ENCODE peak calls at places on chromosome X, in eight cellular contexts. F, A, C, L, V, Y, M and I are unnamed samples.

GRCh38 chrX:84186603-84187358 is 1.2 kb downstream of the RPS6KA6 start:
- DNase-seq in V (peak; percentile 24), Y (no peak), A (peak; percentile 6), L (no peak), F (no peak), M (no peak), C (peak; percentile 2), I (no peak)

GRCh38 chrX:10482708-10483107 is 137.7 kb downstream of the MID1 start:
- DNase-seq in L (no peak), M (no peak), A (no peak), C (no peak), Y (no peak), F (no peak), V (no peak), I (no peak)

GRCh38 chrX:86146102-86146501 is 2.1 kb upstream of the DACH2 start:
- DNase-seq in A (no peak), Y (no peak), F (no peak), V (no peak), C (no peak), L (no peak), M (no peak), I (no peak)

GRCh38 chrX:70433848-70434351 is 10.7 kb upstream of the DLG3 start:
- DNase-seq in V (peak; percentile 49), M (peak; percentile 76), A (peak; percentile 66), F (peak; percentile 90), C (peak; percentile 66), L (peak; percentile 86), Y (no peak), I (no peak)

GRCh38 chrX:71581210-71581609 is 3.0 kb downstream of the GCNA start:
- DNase-seq in V (no peak), A (no peak), C (no peak), L (no peak), Y (no peak), F (no peak), M (no peak), I (no peak)

GRCh38 chrX:52277666-52278065 is 91.2 kb upstream of the XAGE2 start:
- DNase-seq in C (no peak), L (no peak), Y (no peak), F (no peak), A (no peak), V (no peak), M (no peak), I (no peak)

GRCh38 chrX:69262036-69262905 is 97.0 kb upstream of the PJA1 start:
- DNase-seq in A (peak; percentile 27), F (no peak), L (no peak), Y (peak; percentile 1), C (no peak), M (no peak), V (peak; percentile 67), I (no peak)

GRCh38 chrX:13797512-13797911 is 19.4 kb downstream of the GPM6B start:
- DNase-seq in V (no peak), L (no peak), F (no peak), M (no peak), Y (no peak), C (no peak), A (no peak), I (no peak)

GRCh38 chrX:16012250-16012649 is 111.1 kb upstream of the GRPR start:
- DNase-seq in C (no peak), Y (no peak), F (no peak), A (no peak), V (no peak), M (no peak), L (no peak), I (no peak)

GRCh38 chrX:153593811-153594500 is 5.0 kb downstream of the CCNQ start:
- DNase-seq in V (no peak), C (no peak), M (no peak), A (no peak), Y (no peak), F (no peak), L (no peak), I (no peak)

GRCh38 chrX:139192386-139192961 is 338.1 kb upstream of the F9 start:
- DNase-seq in L (no peak), A (peak; percentile 7), V (no peak), Y (no peak), F (no peak), M (no peak), C (no peak), I (no peak)

GRCh38 chrX:39140581-39140980 is 339.3 kb downstream of the MID1IP1 start:
- DNase-seq in C (no peak), Y (no peak), M (no peak), L (no peak), A (no peak), F (no peak), V (no peak), I (no peak)

GRCh38 chrX:54280466-54280865 is 77.4 kb downstream of the WNK3 start:
- DNase-seq in L (no peak), M (no peak), F (no peak), A (no peak), C (no peak), Y (no peak), V (no peak), I (no peak)

GRCh38 chrX:119218198-119218597 is 17.9 kb upstream of the PGRMC1 start:
- DNase-seq in A (peak; percentile 9), Y (no peak), L (no peak), F (no peak), M (no peak), V (peak; percentile 36), C (no peak), I (no peak)

GRCh38 chrX:53445977-53446376 is 11.8 kb upstream of the HSD17B10 start:
- DNase-seq in F (no peak), V (peak; percentile 40), L (no peak), A (peak; percentile 50), Y (no peak), C (peak; percentile 36), M (no peak), I (no peak)

GRCh38 chrX:123959281-123960063 is 2.0 kb upstream of the STAG2 start:
- DNase-seq in F (peak; percentile 41), A (peak; percentile 18), Y (no peak), C (peak; percentile 4), L (peak; percentile 72), V (peak; percentile 43), M (peak; percentile 38), I (no peak)

GRCh38 chrX:45497290-45497689 is 296.6 kb upstream of the DIPK2B start:
- DNase-seq in V (no peak), Y (no peak), M (no peak), F (no peak), A (peak; percentile 79), C (no peak), L (no peak), I (no peak)

GRCh38 chrX:123818243-123818642 is 41.6 kb upstream of the XIAP start:
- DNase-seq in L (no peak), C (no peak), V (peak; percentile 20), A (peak; percentile 97), M (no peak), F (no peak), Y (no peak), I (no peak)

GRCh38 chrX:68238568-68238967 is 194.7 kb downstream of the OPHN1 start:
- DNase-seq in M (no peak), Y (no peak), A (peak; percentile 4), L (no peak), V (no peak), C (peak; percentile 18), F (no peak), I (no peak)
- TF ChIP-seq CTCF in M (peak; percentile 24), Y (peak; percentile 53), A (peak; percentile 32), L (no peak), V (peak; percentile 18), C (peak; percentile 55), F (no peak), I (peak; percentile 56)

DNA sequence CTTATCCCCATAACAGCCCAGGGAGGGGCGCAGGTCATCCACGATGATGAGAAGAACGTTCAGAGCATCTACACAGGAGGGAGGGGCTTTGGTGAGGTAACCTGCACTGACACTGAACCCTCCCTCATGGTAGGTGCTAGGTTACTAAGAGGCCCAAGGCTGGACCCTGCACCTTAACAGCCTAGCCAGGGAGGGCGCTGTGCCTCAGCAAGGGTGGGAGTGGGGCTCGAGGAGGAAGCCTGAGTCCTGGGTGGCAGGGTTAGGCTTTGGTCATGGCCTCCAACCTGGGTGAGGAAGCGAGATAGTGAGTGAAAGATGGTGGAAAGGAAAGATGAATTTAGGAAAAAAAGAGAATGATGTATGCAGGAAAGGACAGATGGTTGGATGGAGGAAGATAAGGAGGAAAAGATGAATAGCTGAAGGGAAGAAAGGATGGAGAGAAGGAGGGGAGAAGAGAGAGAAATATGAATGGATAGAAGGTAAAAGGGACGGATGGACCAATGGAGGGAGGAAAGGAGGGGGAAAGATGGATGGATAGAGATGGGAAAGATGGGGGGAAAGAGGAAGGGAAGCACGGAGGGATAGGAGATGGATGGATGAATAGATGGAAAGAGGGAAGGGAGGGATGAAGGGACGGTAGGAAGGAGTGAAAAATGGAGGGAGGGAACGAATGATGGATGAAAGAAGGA is 736 bp downstream of the IDS start:
- DNase-seq in C (peak; percentile 35), Y (no peak), A (no peak), M (no peak), V (no peak), F (no peak), L (no peak), I (no peak)
- TF ChIP-seq CTCF in C (no peak), Y (peak; percentile 22), A (peak; percentile 8), M (peak; percentile 18), V (no peak), F (no peak), L (no peak), I (peak; percentile 26)

DNA sequence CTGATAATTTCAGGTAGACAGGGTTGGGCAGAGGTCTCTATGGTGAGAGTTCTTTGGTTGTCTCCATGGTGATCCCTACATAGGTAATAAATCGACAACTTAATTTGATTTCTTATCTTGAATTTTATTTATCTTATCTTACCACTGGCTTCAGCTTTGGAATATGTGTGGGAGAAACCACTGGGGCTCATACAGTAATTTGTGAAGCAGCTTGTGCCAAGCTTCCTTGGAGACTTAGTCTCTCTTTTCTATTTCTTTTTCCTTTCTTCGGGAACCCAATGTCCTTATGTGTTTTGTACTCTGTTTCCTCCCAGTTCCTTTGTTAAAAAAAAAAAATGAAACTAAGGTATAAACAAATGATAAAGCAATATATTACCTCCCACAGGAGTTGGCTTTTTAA is 242.4 kb upstream of the CNKSR2 start:
- DNase-seq in C (no peak), V (no peak), F (no peak), M (no peak), A (no peak), Y (no peak), L (no peak), I (no peak)
- TF ChIP-seq CTCF in C (no peak), V (no peak), F (no peak), M (no peak), A (no peak), Y (no peak), L (no peak), I (no peak)

DNA sequence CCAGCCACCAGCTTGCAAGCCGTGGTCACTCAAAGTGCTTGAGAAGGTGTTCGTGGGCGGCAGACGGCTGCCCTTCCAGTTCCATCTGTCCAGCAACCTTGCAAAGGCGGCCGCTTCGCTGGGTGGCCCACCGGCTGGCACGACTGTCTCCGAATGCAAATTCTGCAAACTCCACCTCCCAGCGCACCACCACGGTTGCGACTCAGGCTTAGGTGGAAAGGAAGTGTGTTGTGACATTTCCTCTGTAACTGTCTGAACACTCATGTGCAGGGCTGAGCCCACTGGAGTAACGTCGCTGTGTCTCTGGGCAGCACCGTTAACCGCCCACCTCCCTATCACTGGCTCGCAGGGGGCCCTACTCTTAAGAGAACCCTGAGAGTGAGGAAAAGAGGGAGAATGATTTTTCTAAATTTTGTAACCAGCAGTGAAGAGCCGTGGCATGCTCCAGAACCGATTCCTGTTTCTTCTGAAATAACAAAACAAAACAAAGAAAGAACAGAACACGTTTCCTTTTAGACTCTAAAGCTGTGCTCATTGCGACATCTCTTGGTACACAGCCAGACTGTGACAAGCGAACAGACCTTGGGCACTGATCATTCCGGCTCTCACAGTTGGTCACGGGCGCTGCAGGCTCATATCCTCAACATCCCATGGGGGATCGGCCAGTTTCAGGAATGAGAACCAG is at the start of gene P2RY8:
- DNase-seq in M (no peak), L (peak; percentile 82), V (no peak), A (peak; percentile 27), C (no peak), Y (no peak), F (peak; percentile 87), I (no peak)
- TF ChIP-seq CTCF in M (no peak), L (no peak), V (no peak), A (no peak), C (no peak), Y (no peak), F (no peak), I (no peak)